ENCODE peak calls at places on chromosomes 7 and 10, in five cellular contexts. X, G, A, R and D are unnamed samples.

GRCh38 chr10:27745719-27746363 is at the start of gene MKX:
- DNase-seq in X (peak; percentile 82), G (peak; percentile 24), A (peak; percentile 84), R (peak; percentile 93), D (peak; percentile 44)

GRCh38 chr10:34723746-34724145 is 91.3 kb downstream of the PARD3 start:
- DNase-seq in X (no peak), G (peak; percentile 79), A (no peak), R (peak; percentile 40), D (peak; percentile 78)

GRCh38 chr10:133230023-133230319 is at the start of gene UTF1:
- DNase-seq in X (no peak), G (no peak), A (no peak), R (no peak), D (no peak)

GRCh38 chr7:151313857-151314256 is 27.8 kb upstream of the NUB1 start:
- DNase-seq in X (peak; percentile 23), G (no peak), A (no peak), R (no peak), D (peak; percentile 61)

GRCh38 chr10:116621934-116622655 is 1.3 kb downstream of the PNLIPRP2 start:
- DNase-seq in X (no peak), G (no peak), A (no peak), R (no peak), D (no peak)

GRCh38 chr10:1024103-1024502 is 1.6 kb downstream of the IDI2 start:
- DNase-seq in X (no peak), G (no peak), A (no peak), R (no peak), D (no peak)

GRCh38 chr10:51867956-51868355 is 168.6 kb upstream of the CSTF2T start:
- DNase-seq in X (no peak), G (peak; percentile 82), A (no peak), R (no peak), D (peak; percentile 99)

GRCh38 chr7:117069379-117069778 is 116.1 kb downstream of the ST7 start:
- DNase-seq in X (no peak), G (no peak), A (no peak), R (no peak), D (no peak)

GRCh38 chr7:19491371-19491770 is 217.5 kb downstream of the POLR1F start:
- DNase-seq in X (no peak), G (no peak), A (no peak), R (no peak), D (no peak)

GRCh38 chr10:6778992-6779701 is 199.1 kb upstream of the PRKCQ start:
- DNase-seq in X (no peak), G (peak; percentile 91), A (no peak), R (no peak), D (peak; percentile 99)

GRCh38 chr10:82811621-82812020 is 936.6 kb downstream of the NRG3 start:
- DNase-seq in X (peak; percentile 56), G (peak; percentile 38), A (no peak), R (peak; percentile 82), D (no peak)

GRCh38 chr7:131108212-131108980 is 219.3 kb upstream of the MKLN1 start:
- DNase-seq in X (no peak), G (peak; percentile 57), A (no peak), R (no peak), D (peak; percentile 21)

GRCh38 chr10:33719005-33719703 is 384.7 kb upstream of the NRP1 start:
- DNase-seq in X (no peak), G (no peak), A (no peak), R (no peak), D (no peak)

GRCh38 chr10:91617073-91617580 is 15.7 kb downstream of the PPP1R3C start:
- DNase-seq in X (no peak), G (peak; percentile 78), A (no peak), R (no peak), D (peak; percentile 94)

GRCh38 chr7:11193888-11194287 is 220.2 kb downstream of the PHF14 start:
- DNase-seq in X (no peak), G (no peak), A (no peak), R (no peak), D (no peak)

GRCh38 chr7:130277763-130278643 is 11.3 kb downstream of the CPA2 start:
- DNase-seq in X (peak; percentile 67), G (peak; percentile 72), A (peak; percentile 24), R (peak; percentile 67), D (peak; percentile 69)

GRCh38 chr10:103241262-103242011 is 4.2 kb upstream of the RPEL1 start:
- DNase-seq in X (peak; percentile 55), G (peak; percentile 64), A (no peak), R (no peak), D (peak; percentile 50)

GRCh38 chr7:30427296-30428080 is 51.1 kb downstream of the NOD1 start:
- DNase-seq in X (peak; percentile 16), G (no peak), A (no peak), R (no peak), D (no peak)

GRCh38 chr7:80661729-80662128 is 23.3 kb downstream of the CD36 start:
- DNase-seq in X (no peak), G (no peak), A (no peak), R (no peak), D (no peak)

GRCh38 chr10:49610015-49610734 is at the start of gene SLC18A3:
- DNase-seq in X (peak; percentile 61), G (no peak), A (no peak), R (peak; percentile 71), D (no peak)

GRCh38 chr7:33536398-33536797 is 368.9 kb upstream of the BMPER start:
- DNase-seq in X (no peak), G (no peak), A (no peak), R (no peak), D (no peak)

GRCh38 chr10:49050338-49050737 is 65.0 kb downstream of the VSTM4 start:
- DNase-seq in X (no peak), G (no peak), A (no peak), R (no peak), D (peak; percentile 50)

GRCh38 chr10:131337656-131338055 is 26.1 kb upstream of the TCERG1L start:
- DNase-seq in X (no peak), G (no peak), A (no peak), R (no peak), D (no peak)

GRCh38 chr10:63217120-63217605 is 84.0 kb downstream of the NRBF2 start:
- DNase-seq in X (no peak), G (peak; percentile 77), A (no peak), R (no peak), D (peak; percentile 77)

GRCh38 chr10:45653454-45653853 is 19.1 kb downstream of the ZFAND4 start:
- DNase-seq in X (no peak), G (no peak), A (no peak), R (no peak), D (no peak)

GRCh38 chr7:26374665-26375373 is 83.2 kb downstream of the SNX10 start:
- DNase-seq in X (no peak), G (no peak), A (no peak), R (no peak), D (no peak)

GRCh38 chr7:2824678-2825461 is 19.2 kb downstream of the GNA12 start:
- DNase-seq in X (peak; percentile 92), G (no peak), A (no peak), R (no peak), D (peak; percentile 37)
- H4K91ac ChIP-seq in X (peak overlapping the region; percentile 49), G (no peak overlapping the region), A (no peak overlapping the region), R (peak overlapping the region; percentile 99), D (peak overlapping the region; percentile 83)

GRCh38 chr10:75400163-75400768 is 1.3 kb downstream of the ZNF503 start:
- DNase-seq in X (no peak), G (peak; percentile 63), A (no peak), R (no peak), D (no peak)
- H2BK120ac ChIP-seq in X (no peak overlapping the region), G (peak overlapping the region; percentile 95), A (peak overlapping the region; percentile 97), R (no peak overlapping the region), D (peak overlapping the region; percentile 60)

DNA sequence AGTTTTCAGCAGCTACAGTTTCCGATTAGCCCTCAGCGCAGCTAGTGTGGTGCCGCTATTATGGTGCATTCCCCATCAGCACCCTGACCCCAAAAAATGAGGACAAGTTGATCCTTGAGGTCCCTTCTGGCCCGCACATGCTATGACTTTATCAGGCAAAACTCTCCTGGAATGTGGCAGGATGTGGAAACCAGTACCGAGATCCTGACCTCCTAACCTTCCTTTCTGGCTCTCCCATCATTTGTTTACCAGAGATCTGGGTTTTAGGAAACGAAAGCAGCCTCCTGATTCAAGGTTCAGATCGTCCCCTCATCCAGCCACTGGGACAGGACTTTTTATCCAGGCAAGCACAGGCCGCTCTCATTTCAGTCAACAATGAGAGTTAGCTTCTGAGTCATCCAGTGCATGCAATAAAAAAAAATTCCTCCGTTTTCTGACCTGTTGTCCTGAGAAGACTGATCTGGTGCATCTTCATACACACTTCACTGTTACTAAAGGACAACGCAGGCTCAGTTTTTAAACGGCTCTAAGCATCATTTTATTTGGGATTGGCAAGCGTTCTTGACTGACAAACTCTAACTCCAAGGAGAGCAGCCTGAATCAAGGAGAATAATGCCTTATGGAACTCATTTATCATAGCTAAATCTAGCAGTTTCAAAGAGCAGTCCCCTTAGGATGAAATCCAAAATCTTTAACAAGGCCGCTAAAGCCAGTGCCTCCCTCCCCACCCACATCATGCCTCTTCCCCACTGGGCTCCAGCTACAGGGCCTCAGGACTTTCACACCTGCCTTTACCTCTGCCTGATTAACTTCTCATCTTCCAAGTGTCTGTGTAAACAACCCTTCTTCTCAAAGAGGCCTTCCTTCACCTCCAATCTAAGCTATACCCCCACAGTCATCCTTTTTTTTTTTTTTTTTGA is 17.1 kb downstream of the PDLIM1 start:
- DNase-seq in X (no peak), G (peak; percentile 96), A (no peak), R (peak; percentile 33), D (peak; percentile 94)
- H4K91ac ChIP-seq in X (no peak overlapping the region), G (peak overlapping the region; percentile 71), A (no peak overlapping the region), R (no peak overlapping the region), D (peak overlapping the region; percentile 86)

GRCh38 chr10:78729810-78730209 is 339.0 kb upstream of the ZMIZ1 start:
- DNase-seq in X (no peak), G (no peak), A (no peak), R (no peak), D (no peak)

GRCh38 chr10:78729366-78729765 is 339.4 kb upstream of the ZMIZ1 start:
- DNase-seq in X (no peak), G (no peak), A (no peak), R (no peak), D (no peak)

GRCh38 chr10:78727251-78727650 is 341.5 kb upstream of the ZMIZ1 start:
- DNase-seq in X (no peak), G (no peak), A (no peak), R (no peak), D (no peak)

GRCh38 chr10:78727728-78728127 is 341.0 kb upstream of the ZMIZ1 start:
- DNase-seq in X (no peak), G (no peak), A (no peak), R (no peak), D (no peak)

GRCh38 chr10:78728176-78728575 is 340.6 kb upstream of the ZMIZ1 start:
- DNase-seq in X (no peak), G (no peak), A (no peak), R (no peak), D (no peak)
- H2BK120ac ChIP-seq in X (no peak overlapping the region), G (no peak overlapping the region), A (no peak overlapping the region), R (no peak overlapping the region), D (no peak overlapping the region)

DNA sequence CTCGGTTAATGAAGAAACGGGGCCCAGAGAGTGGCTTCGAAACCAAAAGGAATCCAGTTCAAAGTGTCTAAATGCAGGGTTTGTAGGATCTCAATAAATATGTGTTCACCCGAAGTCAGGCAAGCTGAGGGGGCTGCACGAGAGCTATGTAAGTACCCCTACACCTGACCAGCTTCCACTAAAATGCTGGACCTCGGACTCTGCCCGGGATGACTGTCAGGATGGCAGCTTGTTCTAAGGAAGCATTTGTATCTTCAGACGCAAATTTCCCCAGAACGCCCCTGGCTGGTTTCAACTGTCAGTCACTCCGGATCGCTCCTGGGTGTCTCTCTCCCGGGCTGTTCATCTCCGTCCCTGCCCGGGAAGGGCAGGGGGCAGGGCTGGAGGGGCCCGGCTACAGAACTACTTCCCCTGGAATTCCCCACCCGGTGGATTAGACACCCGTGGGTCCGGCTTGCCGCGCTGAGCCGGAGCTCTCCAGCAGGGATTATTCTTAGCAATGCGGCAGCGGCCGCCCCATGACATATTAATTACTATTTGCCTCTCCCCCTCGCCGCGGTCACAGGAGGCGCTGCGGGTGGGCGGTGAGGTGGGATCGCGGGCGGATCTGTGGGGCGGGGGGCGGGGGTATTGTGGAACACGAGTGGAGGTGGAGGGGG is 275.8 kb upstream of the NEBL start:
- DNase-seq in X (peak; percentile 36), G (peak; percentile 44), A (no peak), R (peak; percentile 51), D (no peak)
- H4K91ac ChIP-seq in X (no peak overlapping the region), G (no peak overlapping the region), A (no peak overlapping the region), R (no peak overlapping the region), D (no peak overlapping the region)